ENCODE peak calls at places on chromosomes 1 and 21, in ten cellular contexts. One of them, this sample, is unnamed.
A peak's percentile ranks its signal among the peaks of the same experiment; 100 is the strongest.

GRCh38 chr1:237229333-237229732 is 187.3 kb downstream of the RYR2 start:
- DNase-seq in stomach: no peak
- DNase-seq in breast epithelium: no peak
- DNase-seq in HepG2: no peak
- DNase-seq in sigmoid colon: no peak
- DNase-seq in endothelial cell of umbilical vein: no peak
- DNase-seq in spleen: no peak
- DNase-seq in upper lobe of left lung: no peak
- DNase-seq in HCT116: no peak
- DNase-seq in prostate gland: no peak
- DNase-seq in this sample: no peak

GRCh38 chr1:159214149-159214760 is 9.6 kb downstream of the ACKR1 start:
- DNase-seq in stomach: peak; percentile 35
- DNase-seq in HepG2: peak; percentile 8
- DNase-seq in spleen: peak; percentile 68
- DNase-seq in HCT116: peak; percentile 10
- DNase-seq in prostate gland: no peak
- DNase-seq in endothelial cell of umbilical vein: peak; percentile 49
- DNase-seq in breast epithelium: peak; percentile 25
- DNase-seq in upper lobe of left lung: peak; percentile 28
- DNase-seq in sigmoid colon: no peak
- DNase-seq in this sample: no peak

GRCh38 chr21:31557421-31557955 is 102.0 kb upstream of the SOD1 start:
- DNase-seq in HCT116: no peak
- DNase-seq in stomach: peak; percentile 26
- DNase-seq in prostate gland: no peak
- DNase-seq in HepG2: no peak
- DNase-seq in upper lobe of left lung: no peak
- DNase-seq in breast epithelium: no peak
- DNase-seq in spleen: peak; percentile 76
- DNase-seq in endothelial cell of umbilical vein: no peak
- DNase-seq in sigmoid colon: no peak
- DNase-seq in this sample: no peak

GRCh38 chr21:42672699-42673458 is 19.5 kb downstream of the PDE9A start:
- DNase-seq in HCT116: no peak
- DNase-seq in HepG2: no peak
- DNase-seq in endothelial cell of umbilical vein: no peak
- DNase-seq in prostate gland: no peak
- DNase-seq in spleen: no peak
- DNase-seq in stomach: no peak
- DNase-seq in sigmoid colon: no peak
- DNase-seq in breast epithelium: no peak
- DNase-seq in upper lobe of left lung: peak; percentile 61
- DNase-seq in this sample: no peak

GRCh38 chr1:164755674-164756073 is 196.7 kb downstream of the PBX1 start:
- DNase-seq in upper lobe of left lung: no peak
- DNase-seq in sigmoid colon: no peak
- DNase-seq in prostate gland: no peak
- DNase-seq in stomach: no peak
- DNase-seq in HCT116: no peak
- DNase-seq in endothelial cell of umbilical vein: no peak
- DNase-seq in HepG2: no peak
- DNase-seq in spleen: no peak
- DNase-seq in breast epithelium: no peak
- DNase-seq in this sample: no peak

GRCh38 chr1:89844236-89844807 is 23.5 kb downstream of the LRRC8D start:
- DNase-seq in sigmoid colon: no peak
- DNase-seq in spleen: no peak
- DNase-seq in prostate gland: no peak
- DNase-seq in HepG2: no peak
- DNase-seq in stomach: no peak
- DNase-seq in upper lobe of left lung: no peak
- DNase-seq in endothelial cell of umbilical vein: no peak
- DNase-seq in breast epithelium: no peak
- DNase-seq in HCT116: no peak
- DNase-seq in this sample: no peak

GRCh38 chr1:54464477-54465146 is 58.4 kb upstream of the SSBP3 start:
- DNase-seq in HCT116: no peak
- DNase-seq in prostate gland: no peak
- DNase-seq in upper lobe of left lung: peak; percentile 47
- DNase-seq in endothelial cell of umbilical vein: peak; percentile 66
- DNase-seq in breast epithelium: no peak
- DNase-seq in spleen: peak; percentile 66
- DNase-seq in sigmoid colon: peak; percentile 53
- DNase-seq in stomach: no peak
- DNase-seq in HepG2: no peak
- DNase-seq in this sample: no peak

GRCh38 chr1:47241114-47242113 is 9.4 kb upstream of the TAL1 start:
- DNase-seq in breast epithelium: no peak
- DNase-seq in HCT116: no peak
- DNase-seq in HepG2: no peak
- DNase-seq in upper lobe of left lung: no peak
- DNase-seq in endothelial cell of umbilical vein: peak; percentile 55
- DNase-seq in prostate gland: no peak
- DNase-seq in stomach: no peak
- DNase-seq in sigmoid colon: no peak
- DNase-seq in spleen: no peak
- DNase-seq in this sample: no peak

GRCh38 chr1:246695136-246695535 is 29.1 kb upstream of the SCCPDH start:
- DNase-seq in HepG2: no peak
- DNase-seq in HCT116: no peak
- DNase-seq in upper lobe of left lung: no peak
- DNase-seq in spleen: no peak
- DNase-seq in endothelial cell of umbilical vein: no peak
- DNase-seq in stomach: no peak
- DNase-seq in breast epithelium: no peak
- DNase-seq in sigmoid colon: no peak
- DNase-seq in prostate gland: no peak
- DNase-seq in this sample: no peak

GRCh38 chr1:246687002-246687401 is 37.2 kb upstream of the SCCPDH start:
- DNase-seq in HCT116: no peak
- DNase-seq in endothelial cell of umbilical vein: no peak
- DNase-seq in spleen: no peak
- DNase-seq in stomach: no peak
- DNase-seq in upper lobe of left lung: no peak
- DNase-seq in sigmoid colon: no peak
- DNase-seq in HepG2: no peak
- DNase-seq in breast epithelium: no peak
- DNase-seq in prostate gland: no peak
- DNase-seq in this sample: no peak

GRCh38 chr1:246690100-246690499 is 34.1 kb upstream of the SCCPDH start:
- DNase-seq in breast epithelium: no peak
- DNase-seq in endothelial cell of umbilical vein: no peak
- DNase-seq in HepG2: no peak
- DNase-seq in upper lobe of left lung: no peak
- DNase-seq in stomach: no peak
- DNase-seq in prostate gland: no peak
- DNase-seq in HCT116: no peak
- DNase-seq in sigmoid colon: no peak
- DNase-seq in spleen: no peak
- DNase-seq in this sample: no peak

GRCh38 chr1:246691622-246692495 is 32.4 kb upstream of the SCCPDH start:
- DNase-seq in stomach: no peak
- DNase-seq in endothelial cell of umbilical vein: no peak
- DNase-seq in HCT116: no peak
- DNase-seq in HepG2: no peak
- DNase-seq in spleen: no peak
- DNase-seq in sigmoid colon: peak; percentile 64
- DNase-seq in prostate gland: no peak
- DNase-seq in breast epithelium: no peak
- DNase-seq in upper lobe of left lung: no peak
- DNase-seq in this sample: no peak

DNA sequence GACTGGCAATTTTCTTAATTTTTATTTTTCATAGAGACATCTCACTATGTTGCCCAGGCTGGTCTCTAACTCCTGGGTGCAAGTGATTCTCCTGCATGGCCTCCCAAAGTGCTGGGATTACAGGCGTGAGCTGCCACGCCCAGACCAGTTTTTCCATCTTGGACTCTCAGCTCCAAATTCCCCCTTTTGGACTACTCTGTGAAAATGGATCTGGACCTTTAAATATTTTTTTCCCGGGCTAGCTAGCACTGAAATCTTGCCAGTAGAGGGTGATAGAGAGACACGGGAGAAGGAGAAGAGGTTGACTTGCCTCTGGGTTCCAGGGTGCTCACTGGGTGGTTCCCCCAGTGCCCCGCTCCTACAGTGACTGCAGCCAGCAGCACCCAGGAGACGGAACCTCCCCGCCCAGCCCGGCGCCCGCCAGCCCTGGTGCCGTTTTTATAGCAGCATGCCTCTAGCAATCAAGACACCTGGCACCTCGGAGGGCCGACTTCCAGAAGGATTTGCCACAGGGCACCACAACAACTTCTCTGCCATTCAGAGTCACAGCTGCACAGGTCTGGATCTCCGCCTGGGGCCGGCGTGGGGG is 34.7 kb upstream of the SCCPDH start:
- DNase-seq in HCT116: peak; percentile 52
- DNase-seq in upper lobe of left lung: peak; percentile 77
- DNase-seq in endothelial cell of umbilical vein: peak; percentile 71
- DNase-seq in prostate gland: peak; percentile 73
- DNase-seq in HepG2: peak; percentile 77
- DNase-seq in sigmoid colon: peak; percentile 84
- DNase-seq in spleen: peak; percentile 83
- DNase-seq in stomach: peak; percentile 71
- DNase-seq in breast epithelium: peak; percentile 31
- DNase-seq in this sample: peak; percentile 91
- TF ChIP-seq POLR2A in HCT116: no peak
- TF ChIP-seq POLR2A in upper lobe of left lung: no peak
- TF ChIP-seq POLR2A in endothelial cell of umbilical vein: no peak
- TF ChIP-seq POLR2A in prostate gland: no peak
- TF ChIP-seq POLR2A in HepG2: no peak
- TF ChIP-seq POLR2A in sigmoid colon: no peak
- TF ChIP-seq POLR2A in spleen: no peak
- TF ChIP-seq POLR2A in stomach: no peak
- TF ChIP-seq POLR2A in breast epithelium: no peak
- TF ChIP-seq POLR2A in this sample: no peak

GRCh38 chr21:38527737-38528136 is 29.5 kb upstream of the ERG start:
- DNase-seq in HepG2: no peak
- DNase-seq in endothelial cell of umbilical vein: no peak
- DNase-seq in upper lobe of left lung: no peak
- DNase-seq in spleen: no peak
- DNase-seq in breast epithelium: no peak
- DNase-seq in prostate gland: no peak
- DNase-seq in HCT116: no peak
- DNase-seq in stomach: no peak
- DNase-seq in sigmoid colon: no peak
- DNase-seq in this sample: no peak

GRCh38 chr21:38531142-38531541 is 32.9 kb upstream of the ERG start:
- DNase-seq in HCT116: no peak
- DNase-seq in prostate gland: no peak
- DNase-seq in breast epithelium: no peak
- DNase-seq in stomach: no peak
- DNase-seq in spleen: no peak
- DNase-seq in sigmoid colon: no peak
- DNase-seq in upper lobe of left lung: no peak
- DNase-seq in HepG2: no peak
- DNase-seq in endothelial cell of umbilical vein: no peak
- DNase-seq in this sample: no peak

GRCh38 chr21:38520511-38520910 is 22.2 kb upstream of the ERG start:
- DNase-seq in sigmoid colon: no peak
- DNase-seq in endothelial cell of umbilical vein: no peak
- DNase-seq in HepG2: no peak
- DNase-seq in spleen: no peak
- DNase-seq in stomach: no peak
- DNase-seq in HCT116: no peak
- DNase-seq in prostate gland: no peak
- DNase-seq in upper lobe of left lung: no peak
- DNase-seq in breast epithelium: no peak
- DNase-seq in this sample: no peak

GRCh38 chr21:38524168-38525153 is 26.2 kb upstream of the ERG start:
- DNase-seq in sigmoid colon: no peak
- DNase-seq in HepG2: peak; percentile 91
- DNase-seq in prostate gland: no peak
- DNase-seq in spleen: no peak
- DNase-seq in HCT116: no peak
- DNase-seq in endothelial cell of umbilical vein: no peak
- DNase-seq in breast epithelium: no peak
- DNase-seq in stomach: no peak
- DNase-seq in upper lobe of left lung: no peak
- DNase-seq in this sample: no peak

GRCh38 chr21:38525454-38525853 is 27.2 kb upstream of the ERG start:
- DNase-seq in prostate gland: no peak
- DNase-seq in endothelial cell of umbilical vein: no peak
- DNase-seq in HepG2: no peak
- DNase-seq in breast epithelium: no peak
- DNase-seq in upper lobe of left lung: no peak
- DNase-seq in stomach: no peak
- DNase-seq in spleen: no peak
- DNase-seq in sigmoid colon: no peak
- DNase-seq in HCT116: no peak
- DNase-seq in this sample: no peak
- TF ChIP-seq POLR2AphosphoS5 in prostate gland: no peak
- TF ChIP-seq POLR2AphosphoS5 in endothelial cell of umbilical vein: no peak
- TF ChIP-seq POLR2AphosphoS5 in HepG2: no peak
- TF ChIP-seq POLR2AphosphoS5 in breast epithelium: no peak
- TF ChIP-seq POLR2AphosphoS5 in upper lobe of left lung: no peak
- TF ChIP-seq POLR2AphosphoS5 in stomach: no peak
- TF ChIP-seq POLR2AphosphoS5 in spleen: no peak
- TF ChIP-seq POLR2AphosphoS5 in sigmoid colon: no peak
- TF ChIP-seq POLR2AphosphoS5 in HCT116: no peak
- TF ChIP-seq POLR2AphosphoS5 in this sample: no peak

GRCh38 chr1:6249732-6250689 is 6.0 kb downstream of the HES3 start:
- DNase-seq in prostate gland: no peak
- DNase-seq in upper lobe of left lung: no peak
- DNase-seq in sigmoid colon: no peak
- DNase-seq in spleen: no peak
- DNase-seq in endothelial cell of umbilical vein: no peak
- DNase-seq in breast epithelium: no peak
- DNase-seq in stomach: no peak
- DNase-seq in HepG2: peak; percentile 36
- DNase-seq in HCT116: no peak
- DNase-seq in this sample: no peak

GRCh38 chr1:6248161-6248776 is 4.3 kb downstream of the HES3 start:
- DNase-seq in upper lobe of left lung: no peak
- DNase-seq in breast epithelium: no peak
- DNase-seq in spleen: no peak
- DNase-seq in sigmoid colon: no peak
- DNase-seq in HCT116: no peak
- DNase-seq in endothelial cell of umbilical vein: no peak
- DNase-seq in HepG2: no peak
- DNase-seq in stomach: no peak
- DNase-seq in prostate gland: no peak
- DNase-seq in this sample: no peak

GRCh38 chr1:6247651-6248050 is 3.7 kb downstream of the HES3 start:
- DNase-seq in breast epithelium: no peak
- DNase-seq in upper lobe of left lung: no peak
- DNase-seq in spleen: no peak
- DNase-seq in prostate gland: no peak
- DNase-seq in stomach: no peak
- DNase-seq in HepG2: no peak
- DNase-seq in endothelial cell of umbilical vein: no peak
- DNase-seq in HCT116: no peak
- DNase-seq in sigmoid colon: no peak
- DNase-seq in this sample: no peak

GRCh38 chr1:6251233-6251632 is 7.3 kb downstream of the HES3 start:
- DNase-seq in endothelial cell of umbilical vein: no peak
- DNase-seq in stomach: no peak
- DNase-seq in spleen: no peak
- DNase-seq in upper lobe of left lung: no peak
- DNase-seq in breast epithelium: no peak
- DNase-seq in prostate gland: no peak
- DNase-seq in sigmoid colon: no peak
- DNase-seq in HCT116: no peak
- DNase-seq in HepG2: no peak
- DNase-seq in this sample: no peak

GRCh38 chr1:6248798-6249731 is 5.1 kb downstream of the HES3 start:
- DNase-seq in breast epithelium: no peak
- DNase-seq in upper lobe of left lung: no peak
- DNase-seq in stomach: no peak
- DNase-seq in sigmoid colon: no peak
- DNase-seq in spleen: no peak
- DNase-seq in HepG2: no peak
- DNase-seq in endothelial cell of umbilical vein: no peak
- DNase-seq in prostate gland: no peak
- DNase-seq in HCT116: peak; percentile 41
- DNase-seq in this sample: no peak
- TF ChIP-seq POLR2A in breast epithelium: no peak
- TF ChIP-seq POLR2A in upper lobe of left lung: no peak
- TF ChIP-seq POLR2A in stomach: no peak
- TF ChIP-seq POLR2A in sigmoid colon: no peak
- TF ChIP-seq POLR2A in spleen: no peak
- TF ChIP-seq POLR2A in HepG2: no peak
- TF ChIP-seq POLR2A in endothelial cell of umbilical vein: no peak
- TF ChIP-seq POLR2A in prostate gland: no peak
- TF ChIP-seq POLR2A in HCT116: no peak
- TF ChIP-seq POLR2A in this sample: no peak

GRCh38 chr1:151944859-151945575 is 35.7 kb upstream of the THEM4 start:
- DNase-seq in upper lobe of left lung: no peak
- DNase-seq in stomach: no peak
- DNase-seq in HCT116: no peak
- DNase-seq in spleen: no peak
- DNase-seq in endothelial cell of umbilical vein: no peak
- DNase-seq in breast epithelium: no peak
- DNase-seq in HepG2: no peak
- DNase-seq in prostate gland: no peak
- DNase-seq in sigmoid colon: no peak
- DNase-seq in this sample: no peak

GRCh38 chr1:151947140-151947539 is 37.8 kb upstream of the THEM4 start:
- DNase-seq in stomach: no peak
- DNase-seq in HCT116: no peak
- DNase-seq in endothelial cell of umbilical vein: peak; percentile 36
- DNase-seq in HepG2: no peak
- DNase-seq in sigmoid colon: no peak
- DNase-seq in breast epithelium: no peak
- DNase-seq in prostate gland: no peak
- DNase-seq in spleen: no peak
- DNase-seq in upper lobe of left lung: no peak
- DNase-seq in this sample: no peak

GRCh38 chr1:151946366-151946764 is 37.1 kb upstream of the THEM4 start:
- DNase-seq in sigmoid colon: no peak
- DNase-seq in upper lobe of left lung: no peak
- DNase-seq in HepG2: no peak
- DNase-seq in endothelial cell of umbilical vein: no peak
- DNase-seq in HCT116: no peak
- DNase-seq in prostate gland: no peak
- DNase-seq in stomach: no peak
- DNase-seq in breast epithelium: no peak
- DNase-seq in spleen: no peak
- DNase-seq in this sample: no peak

GRCh38 chr1:151944110-151944858 is 35.0 kb upstream of the THEM4 start:
- DNase-seq in HepG2: no peak
- DNase-seq in endothelial cell of umbilical vein: no peak
- DNase-seq in sigmoid colon: no peak
- DNase-seq in breast epithelium: no peak
- DNase-seq in HCT116: no peak
- DNase-seq in upper lobe of left lung: no peak
- DNase-seq in stomach: no peak
- DNase-seq in prostate gland: no peak
- DNase-seq in spleen: no peak
- DNase-seq in this sample: no peak

GRCh38 chr1:151945725-151946365 is 36.5 kb upstream of the THEM4 start:
- DNase-seq in spleen: no peak
- DNase-seq in breast epithelium: peak; percentile 92
- DNase-seq in sigmoid colon: peak; percentile 95
- DNase-seq in upper lobe of left lung: peak; percentile 91
- DNase-seq in prostate gland: peak; percentile 55
- DNase-seq in endothelial cell of umbilical vein: peak; percentile 90
- DNase-seq in HepG2: peak; percentile 20
- DNase-seq in HCT116: peak; percentile 93
- DNase-seq in stomach: peak; percentile 73
- DNase-seq in this sample: no peak
- TF ChIP-seq POLR2AphosphoS5 in spleen: no peak
- TF ChIP-seq POLR2AphosphoS5 in breast epithelium: peak; percentile 80
- TF ChIP-seq POLR2AphosphoS5 in sigmoid colon: peak; percentile 74
- TF ChIP-seq POLR2AphosphoS5 in upper lobe of left lung: peak; percentile 87
- TF ChIP-seq POLR2AphosphoS5 in prostate gland: peak; percentile 22
- TF ChIP-seq POLR2AphosphoS5 in endothelial cell of umbilical vein: no peak
- TF ChIP-seq POLR2AphosphoS5 in HepG2: no peak
- TF ChIP-seq POLR2AphosphoS5 in HCT116: no peak
- TF ChIP-seq POLR2AphosphoS5 in stomach: peak; percentile 66
- TF ChIP-seq POLR2AphosphoS5 in this sample: no peak